ENCODE peak calls at places on chromosomes 13 and 19, in eight cellular contexts. R is GM23248; J is occipital lobe; E is fibroblast of lung; N is WERI-Rb-1; M is stimulated activated CD4-positive, alpha-beta T cell treated with anti-CD3 and anti-CD28 coated beads, TNF-alpha, amount 100 ng/mL, for 24 hours; W is NCI-H460; H is activated CD4-positive, alpha-beta T cell treated with anti-CD3 and anti-CD28 coated beads, Interleukin-2, amount 50 U/mL, for 48 hours. B is an unnamed sample.

GRCh38 chr19:11145147-11145924 is 10.2 kb downstream of the SPC24 start:
- DNase-seq in R (no peak), J (no peak), E (no peak), N (no peak), M (no peak), W (no peak), H (no peak), B (no peak)

GRCh38 chr13:59991395-59991794 is 172.3 kb downstream of the DIAPH3 start:
- DNase-seq in R (no peak), J (no peak), E (no peak), N (no peak), M (no peak), W (no peak), H (no peak), B (no peak)

GRCh38 chr19:13934785-13935109 is 3.5 kb downstream of the PODNL1 start:
- DNase-seq in R (no peak), J (no peak), E (no peak), N (no peak), M (no peak), W (no peak), H (no peak), B (no peak)

GRCh38 chr19:5225486-5226345 is 114.9 kb downstream of the PTPRS start:
- DNase-seq in R (peak; percentile 21), J (no peak), E (no peak), N (peak; percentile 51), M (no peak), W (no peak), H (peak; percentile 42), B (no peak)

GRCh38 chr13:39527961-39528720 is 74.9 kb downstream of the LHFPL6 start:
- DNase-seq in R (peak; percentile 97), J (peak; percentile 33), E (peak; percentile 89), N (no peak), M (no peak), W (peak; percentile 56), H (no peak), B (peak; percentile 80)

GRCh38 chr13:113275387-113275786 is 21.7 kb upstream of the LAMP1 start:
- DNase-seq in R (peak; percentile 81), J (no peak), E (peak; percentile 72), N (peak; percentile 89), M (no peak), W (peak; percentile 25), H (peak; percentile 43), B (peak; percentile 36)

GRCh38 chr13:110562696-110563462 is 1.4 kb upstream of the RAB20 start:
- DNase-seq in R (no peak), J (no peak), E (no peak), N (no peak), M (no peak), W (no peak), H (no peak), B (no peak)

GRCh38 chr13:83229574-83230300 is 652.5 kb downstream of the SLITRK1 start:
- DNase-seq in R (peak; percentile 19), J (no peak), E (no peak), N (no peak), M (no peak), W (no peak), H (no peak), B (no peak)

GRCh38 chr19:44951179-44952159 is 3.7 kb upstream of the CLPTM1 start:
- DNase-seq in R (peak; percentile 86), J (peak; percentile 69), E (peak; percentile 89), N (peak; percentile 69), M (peak; percentile 50), W (peak; percentile 70), H (peak; percentile 58), B (peak; percentile 77)

GRCh38 chr13:112255550-112256120 is 120.5 kb upstream of the SPACA7 start:
- DNase-seq in R (no peak), J (no peak), E (no peak), N (no peak), M (no peak), W (no peak), H (no peak), B (no peak)

GRCh38 chr19:14411161-14411560 is 8.0 kb downstream of the DDX39A start:
- DNase-seq in R (no peak), J (no peak), E (no peak), N (no peak), M (no peak), W (no peak), H (no peak), B (no peak)

GRCh38 chr13:99442273-99442895 is 58.9 kb upstream of the TM9SF2 start:
- DNase-seq in R (peak; percentile 58), J (no peak), E (peak; percentile 62), N (peak; percentile 63), M (peak; percentile 44), W (peak; percentile 26), H (peak; percentile 56), B (peak; percentile 28)

GRCh38 chr19:42274065-42274682 is 5.1 kb downstream of the CIC start:
- DNase-seq in R (no peak), J (no peak), E (no peak), N (no peak), M (no peak), W (no peak), H (no peak), B (no peak)

GRCh38 chr19:15107056-15108010 is at the start of gene SYDE1:
- DNase-seq in R (peak; percentile 72), J (no peak), E (peak; percentile 63), N (no peak), M (no peak), W (peak; percentile 20), H (peak; percentile 49), B (peak; percentile 31)

GRCh38 chr13:51519839-51520238 is 64.4 kb upstream of the WDFY2 start:
- DNase-seq in R (peak; percentile 71), J (peak; percentile 5), E (peak; percentile 49), N (no peak), M (no peak), W (no peak), H (no peak), B (peak; percentile 58)

GRCh38 chr19:39339636-39340035 is 2.6 kb upstream of the SAMD4B start:
- DNase-seq in R (no peak), J (no peak), E (no peak), N (no peak), M (no peak), W (no peak), H (no peak), B (no peak)

GRCh38 chr13:27810009-27810408 is 17.7 kb downstream of the GSX1 start:
- DNase-seq in R (no peak), J (no peak), E (no peak), N (no peak), M (no peak), W (no peak), H (no peak), B (no peak)

GRCh38 chr19:19132912-19133311 is 5.4 kb downstream of the TMEM161A start:
- DNase-seq in R (no peak), J (no peak), E (no peak), N (no peak), M (no peak), W (no peak), H (no peak), B (no peak)

GRCh38 chr13:46295531-46296464 is 84.1 kb downstream of the LRRC63 start:
- DNase-seq in R (peak; percentile 97), J (no peak), E (peak; percentile 98), N (no peak), M (peak; percentile 19), W (peak; percentile 98), H (peak; percentile 38), B (peak; percentile 97)

GRCh38 chr13:95341441-95341840 is 40.2 kb upstream of the ABCC4 start:
- DNase-seq in R (no peak), J (no peak), E (no peak), N (no peak), M (no peak), W (no peak), H (no peak), B (no peak)

GRCh38 chr19:30063184-30064020 is 121.4 kb downstream of the URI1 start:
- DNase-seq in R (no peak), J (no peak), E (no peak), N (no peak), M (no peak), W (no peak), H (no peak), B (no peak)

GRCh38 chr19:49840321-49840720 is 10.6 kb upstream of the PTOV1 start:
- DNase-seq in R (no peak), J (no peak), E (no peak), N (no peak), M (no peak), W (no peak), H (no peak), B (no peak)

GRCh38 chr13:113935081-113935511 is 38.8 kb downstream of the C13orf46 start:
- DNase-seq in R (no peak), J (no peak), E (no peak), N (no peak), M (no peak), W (no peak), H (no peak), B (no peak)

GRCh38 chr13:24271611-24272451 is 37.5 kb upstream of the C1QTNF9 start:
- DNase-seq in R (peak; percentile 66), J (peak; percentile 75), E (peak; percentile 84), N (no peak), M (no peak), W (no peak), H (peak; percentile 65), B (peak; percentile 40)

GRCh38 chr19:8307400-8307964 is 676 bp downstream of the CD320 start:
- DNase-seq in R (peak; percentile 42), J (no peak), E (no peak), N (peak; percentile 16), M (no peak), W (no peak), H (no peak), B (no peak)

GRCh38 chr19:3302755-3303154 is 63.6 kb upstream of the NFIC start:
- DNase-seq in R (no peak), J (no peak), E (peak; percentile 6), N (peak; percentile 60), M (no peak), W (no peak), H (no peak), B (no peak)

GRCh38 chr19:55273978-55274707 is 5.8 kb downstream of the HSPBP1 start:
- DNase-seq in R (no peak), J (no peak), E (no peak), N (no peak), M (no peak), W (no peak), H (no peak), B (no peak)

GRCh38 chr19:5684694-5685430 is 4.0 kb downstream of the HSD11B1L start:
- DNase-seq in R (no peak), J (no peak), E (no peak), N (no peak), M (no peak), W (no peak), H (no peak), B (no peak)

GRCh38 chr19:6521718-6522646 is 8.8 kb upstream of the TNFSF9 start:
- DNase-seq in R (peak; percentile 51), J (no peak), E (no peak), N (no peak), M (no peak), W (no peak), H (peak; percentile 66), B (no peak)

GRCh38 chr13:56953965-56954364 is 186.8 kb upstream of the PRR20A start:
- DNase-seq in R (no peak), J (no peak), E (no peak), N (no peak), M (no peak), W (no peak), H (no peak), B (no peak)

GRCh38 chr13:48853381-48854102 is 122.2 kb upstream of the FNDC3A start:
- DNase-seq in R (peak; percentile 20), J (no peak), E (peak; percentile 56), N (no peak), M (peak; percentile 6), W (no peak), H (peak; percentile 54), B (no peak)

GRCh38 chr19:50949792-50950320 is 3.0 kb downstream of the KLK5 start:
- DNase-seq in R (no peak), J (no peak), E (no peak), N (no peak), M (no peak), W (no peak), H (no peak), B (no peak)

GRCh38 chr19:18889949-18890745 is 5.8 kb downstream of the CERS1 start:
- DNase-seq in R (no peak), J (no peak), E (no peak), N (no peak), M (no peak), W (no peak), H (no peak), B (no peak)

GRCh38 chr19:53086949-53087348 is 16.3 kb downstream of the ZNF160 start:
- DNase-seq in R (no peak), J (no peak), E (no peak), N (no peak), M (no peak), W (no peak), H (no peak), B (no peak)